ENCODE peak calls at places on chromosomes 1 and 21, in five cellular contexts. K, R, M, F and U are unnamed samples.

GRCh38 chr1:25774921-25775774 is 24.8 kb upstream of the SELENON start:
- DNase-seq in K (no peak), R (no peak), M (peak), F (no peak), U (no peak)

GRCh38 chr1:233005703-233006102 is 55.3 kb downstream of the NTPCR start:
- DNase-seq in K (no peak), R (no peak), M (no peak), F (no peak), U (no peak)

GRCh38 chr1:11851171-11851570 is 3.6 kb upstream of the NPPA start:
- DNase-seq in K (no peak), R (no peak), M (no peak), F (no peak), U (no peak)

GRCh38 chr21:45593162-45594022 is 50.1 kb upstream of the PCBP3 start:
- DNase-seq in K (no peak), R (no peak), M (no peak), F (no peak), U (no peak)

GRCh38 chr1:24155011-24155782 is 12.3 kb upstream of the IL22RA1 start:
- DNase-seq in K (no peak), R (peak), M (no peak), F (no peak), U (no peak)

GRCh38 chr1:162091681-162092524 is 22.4 kb downstream of the NOS1AP start:
- DNase-seq in K (no peak), R (no peak), M (no peak), F (peak), U (no peak)

GRCh38 chr1:234958066-234958701 is 170.5 kb downstream of the TOMM20 start:
- DNase-seq in K (no peak), R (no peak), M (no peak), F (no peak), U (no peak)

GRCh38 chr1:189567890-189568289 is 909.8 kb downstream of the BRINP3 start:
- DNase-seq in K (no peak), R (no peak), M (no peak), F (no peak), U (no peak)

GRCh38 chr1:25711555-25712298 is 88.3 kb upstream of the SELENON start:
- DNase-seq in K (no peak), R (no peak), M (no peak), F (no peak), U (no peak)

GRCh38 chr1:47436304-47436978 is 1.4 kb upstream of the FOXD2 start:
- DNase-seq in K (peak), R (peak), M (peak), F (peak), U (peak)

GRCh38 chr1:237799762-237800474 is 90.8 kb downstream of the ZP4 start:
- DNase-seq in K (no peak), R (peak), M (no peak), F (peak), U (peak)